ENCODE peak calls at places on chromosomes 1 and 21, in seven cellular contexts. X is iPS-NIHi11, U is mesenteric fat pad, R is CD14-positive monocyte, F is GM20000, V is NCI-H2029, I is iPS DF 6.9. L is an unnamed sample.

GRCh38 chr1:185348995-185349394 is 32.0 kb upstream of the IVNS1ABP start:
- DNase-seq in X (no peak), U (no peak), R (no peak), F (no peak), V (no peak), I (no peak), L (no peak)

GRCh38 chr1:3369437-3370076 is 84.9 kb upstream of the ARHGEF16 start:
- DNase-seq in X (no peak), U (no peak), R (no peak), F (no peak), V (no peak), I (no peak), L (peak)

GRCh38 chr1:158992787-158993312 is 16.9 kb upstream of the IFI16 start:
- DNase-seq in X (no peak), U (no peak), R (no peak), F (no peak), V (no peak), I (no peak), L (no peak)

GRCh38 chr1:118081387-118081786 is 103.6 kb downstream of the SPAG17 start:
- DNase-seq in X (no peak), U (no peak), R (no peak), F (peak), V (no peak), I (no peak), L (peak)

GRCh38 chr1:112110031-112110430 is 120.6 kb upstream of the KCND3 start:
- DNase-seq in X (no peak), U (no peak), R (no peak), F (no peak), V (no peak), I (no peak), L (no peak)

GRCh38 chr21:37866027-37866426 is 50.2 kb downstream of the KCNJ6 start:
- DNase-seq in X (no peak), U (no peak), R (peak), F (no peak), V (no peak), I (no peak), L (no peak)

GRCh38 chr1:93776728-93777127 is 95.1 kb upstream of the BCAR3 start:
- DNase-seq in X (no peak), U (no peak), R (no peak), F (no peak), V (no peak), I (no peak), L (no peak)

GRCh38 chr1:64744492-64745180 is at the start of gene RAVER2:
- DNase-seq in X (peak), U (peak), R (no peak), F (peak), V (peak), I (no peak), L (peak)

GRCh38 chr1:173507847-173508209 is 30.7 kb downstream of the PRDX6 start:
- DNase-seq in X (no peak), U (no peak), R (no peak), F (no peak), V (no peak), I (no peak), L (no peak)

GRCh38 chr21:41598561-41599511 is 90.9 kb upstream of the TMPRSS2 start:
- DNase-seq in X (no peak), U (peak), R (no peak), F (no peak), V (peak), I (no peak), L (no peak)

GRCh38 chr1:206020393-206021007 is 3.2 kb downstream of the CTSE start:
- DNase-seq in X (no peak), U (no peak), R (no peak), F (no peak), V (no peak), I (no peak), L (no peak)

GRCh38 chr1:40041466-40041838 is 923 bp downstream of the CAP1 start:
- DNase-seq in X (no peak), U (no peak), R (no peak), F (no peak), V (no peak), I (no peak), L (no peak)

GRCh38 chr1:158933621-158934020 is 2.3 kb downstream of the PYHIN1 start:
- DNase-seq in X (no peak), U (no peak), R (no peak), F (peak), V (no peak), I (no peak), L (no peak)

GRCh38 chr1:83860506-83861221 is 138.3 kb downstream of the TTLL7 start:
- DNase-seq in X (peak), U (peak), R (peak), F (peak), V (peak), I (peak), L (peak)

GRCh38 chr1:103788377-103788776 is 38.7 kb downstream of the AMY1C start:
- DNase-seq in X (no peak), U (no peak), R (no peak), F (no peak), V (no peak), I (no peak), L (no peak)

GRCh38 chr1:229842302-229843255 is 216.5 kb downstream of the URB2 start:
- DNase-seq in X (no peak), U (no peak), R (no peak), F (no peak), V (peak), I (no peak), L (no peak)

L was measured in hepatocyte.